ENCODE peak calls at places on chromosomes 11 and 22, in seven cellular contexts. A is NCI-H460; T is activated CD4-positive, alpha-beta memory T cell treated with anti-CD3 and anti-CD28 coated beads for 36 hours; L is NCI-H2081; P is stimulated activated CD4-positive, alpha-beta T cell treated with anti-CD3 and anti-CD28 coated beads, Interleukin-4, amount 100 ng/mL, for 4 hours; D is hypothalamus; I is GM04504. N is an unnamed sample.
A peak's percentile ranks its signal among the peaks of the same experiment; 100 is the strongest.

GRCh38 chr11:39346043-39346442 is 2113.4 kb downstream of the LRRC4C start:
- DNase-seq in A (no peak), T (no peak), L (no peak), P (no peak), D (no peak), I (no peak), N (no peak)

GRCh38 chr22:45308624-45309421 is 911 bp upstream of the FAM118A start:
- DNase-seq in A (no peak), T (peak; percentile 50), L (no peak), P (no peak), D (no peak), I (no peak), N (no peak)

GRCh38 chr11:19258651-19259230 is 18.0 kb upstream of the E2F8 start:
- DNase-seq in A (no peak), T (no peak), L (no peak), P (no peak), D (no peak), I (no peak), N (no peak)

GRCh38 chr22:45774016-45774670 is 102.5 kb downstream of the ATXN10 start:
- DNase-seq in A (no peak), T (no peak), L (no peak), P (no peak), D (no peak), I (no peak), N (no peak)

GRCh38 chr11:110031171-110031570 is 62.0 kb upstream of the ZC3H12C start:
- DNase-seq in A (no peak), T (no peak), L (no peak), P (no peak), D (no peak), I (no peak), N (no peak)

GRCh38 chr11:92540113-92540512 is 315.5 kb downstream of the FAT3 start:
- DNase-seq in A (no peak), T (no peak), L (no peak), P (no peak), D (no peak), I (no peak), N (no peak)

GRCh38 chr11:79400717-79401330 is 40.0 kb downstream of the TENM4 start:
- DNase-seq in A (no peak), T (peak; percentile 22), L (peak; percentile 3), P (no peak), D (no peak), I (peak; percentile 27), N (no peak)

GRCh38 chr11:120186799-120187591 is 23.8 kb upstream of the OAF start:
- DNase-seq in A (no peak), T (peak; percentile 55), L (no peak), P (no peak), D (no peak), I (no peak), N (no peak)

GRCh38 chr11:110734790-110735189 is 22.6 kb upstream of the ARHGAP20 start:
- DNase-seq in A (no peak), T (no peak), L (peak; percentile 32), P (no peak), D (no peak), I (no peak), N (no peak)

GRCh38 chr11:104003491-104003890 is 32.9 kb upstream of the DDI1 start:
- DNase-seq in A (no peak), T (no peak), L (no peak), P (no peak), D (no peak), I (no peak), N (no peak)

GRCh38 chr22:31230871-31231621 is 18.9 kb downstream of the LIMK2 start:
- DNase-seq in A (peak; percentile 55), T (peak; percentile 48), L (peak; percentile 34), P (peak; percentile 22), D (peak; percentile 26), I (no peak), N (no peak)

GRCh38 chr22:12613199-12613598 is 2914.8 kb upstream of the OR11H1 start:
- DNase-seq in A (no peak), T (no peak), L (no peak), P (no peak), D (no peak), I (no peak), N (no peak)

GRCh38 chr11:83061883-83062282 is 9.8 kb downstream of the RAB30 start:
- DNase-seq in A (no peak), T (no peak), L (no peak), P (no peak), D (no peak), I (no peak), N (no peak)

GRCh38 chr11:87127131-87127530 is 89.4 kb downstream of the TMEM135 start:
- DNase-seq in A (no peak), T (no peak), L (peak; percentile 39), P (no peak), D (no peak), I (no peak), N (no peak)

GRCh38 chr11:69920500-69921428 is 101.5 kb upstream of the FGF3 start:
- DNase-seq in A (no peak), T (no peak), L (no peak), P (no peak), D (no peak), I (no peak), N (no peak)

GRCh38 chr11:57566564-57567209 is 785 bp downstream of the UBE2L6 start:
- DNase-seq in A (no peak), T (peak; percentile 27), L (no peak), P (no peak), D (no peak), I (no peak), N (no peak)

GRCh38 chr11:117618273-117618672 is 178.7 kb downstream of the DSCAML1 start:
- DNase-seq in A (no peak), T (no peak), L (no peak), P (no peak), D (no peak), I (no peak), N (no peak)

GRCh38 chr11:101866619-101867491 is 48.0 kb upstream of the CEP126 start:
- DNase-seq in A (no peak), T (no peak), L (peak; percentile 33), P (no peak), D (no peak), I (no peak), N (no peak)

GRCh38 chr11:10305262-10305963 is 540 bp downstream of the ADM start:
- DNase-seq in A (no peak), T (peak; percentile 38), L (peak; percentile 60), P (peak; percentile 26), D (no peak), I (no peak), N (peak; percentile 48)

GRCh38 chr11:113014262-113014661 is 53.0 kb downstream of the NCAM1 start:
- DNase-seq in A (no peak), T (no peak), L (peak; percentile 88), P (no peak), D (no peak), I (peak; percentile 22), N (no peak)

GRCh38 chr11:35962373-35963138 is 18.7 kb downstream of the LDLRAD3 start:
- DNase-seq in A (no peak), T (no peak), L (no peak), P (no peak), D (no peak), I (no peak), N (no peak)

GRCh38 chr11:78784321-78785061 is 209.8 kb upstream of the NARS2 start:
- DNase-seq in A (no peak), T (no peak), L (no peak), P (no peak), D (no peak), I (no peak), N (no peak)

GRCh38 chr11:27861706-27862430 is 161.6 kb upstream of the BDNF start:
- DNase-seq in A (peak; percentile 19), T (no peak), L (no peak), P (no peak), D (no peak), I (peak; percentile 86), N (no peak)

GRCh38 chr11:117657801-117658200 is 139.2 kb downstream of the DSCAML1 start:
- DNase-seq in A (no peak), T (no peak), L (no peak), P (no peak), D (peak; percentile 71), I (no peak), N (no peak)

GRCh38 chr11:73996161-73996747 is 12.6 kb downstream of the UCP3 start:
- DNase-seq in A (no peak), T (no peak), L (no peak), P (no peak), D (no peak), I (no peak), N (no peak)

GRCh38 chr11:30244255-30244654 is 13.4 kb downstream of the FSHB start:
- DNase-seq in A (no peak), T (no peak), L (no peak), P (no peak), D (no peak), I (no peak), N (no peak)

N was measured in activated B cell treated with CpG ODN at 0.5 μM for 24 hours.